ENCODE peak calls at places on chromosomes 11 and 22, in six cellular contexts. O is IMR-90, L is neuronal stem cell, M is mesenchymal stem cell, Y is H1, J is trophoblast cell. K is an unnamed sample.

GRCh38 chr11:96338910-96339703 is 3.9 kb downstream of the MAML2 start:
- DNase-seq in O (peak), L (no peak), J (peak), M (peak), Y (no peak), K (peak)

GRCh38 chr11:70158201-70158600 is 44.9 kb upstream of the FADD start:
- DNase-seq in J (no peak), L (no peak), Y (peak), O (peak), M (peak), K (peak)

GRCh38 chr11:125128450-125128849 is 17.0 kb upstream of the TMEM218 start:
- DNase-seq in J (no peak), Y (no peak), L (no peak), O (peak), M (peak), K (no peak)

GRCh38 chr11:96061094-96061493 is 137.2 kb upstream of the MTMR2 start:
- DNase-seq in O (no peak), J (no peak), Y (no peak), M (peak), L (no peak), K (no peak)

GRCh38 chr22:50708996-50709395 is 29.0 kb upstream of the ACR start:
- DNase-seq in L (no peak), O (no peak), Y (no peak), J (no peak), M (no peak), K (no peak)

GRCh38 chr11:132943325-132943736 is 589.0 kb downstream of the OPCML start:
- DNase-seq in J (no peak), O (no peak), L (peak), Y (no peak), M (peak), K (no peak)

GRCh38 chr22:35631597-35631996 is 14.5 kb upstream of the MB start:
- DNase-seq in M (no peak), O (no peak), Y (peak), J (peak), L (no peak), K (peak)

GRCh38 chr11:118281284-118281683 is 17.2 kb upstream of the MPZL2 start:
- DNase-seq in L (no peak), Y (no peak), J (no peak), M (no peak), O (no peak), K (no peak)

GRCh38 chr11:134254433-134254832 is 1.1 kb downstream of the ACAD8 start:
- DNase-seq in Y (no peak), J (no peak), L (no peak), M (no peak), O (no peak), K (no peak)

GRCh38 chr11:120522736-120523135 is 11.2 kb downstream of the GRIK4 start:
- DNase-seq in O (no peak), J (no peak), Y (no peak), L (no peak), M (no peak), K (no peak)

GRCh38 chr11:123742334-123742733 is 874 bp upstream of the ZNF202 start:
- DNase-seq in L (peak), Y (no peak), M (no peak), J (no peak), O (no peak), K (peak)

GRCh38 chr11:93291146-93291545 is 39.4 kb upstream of the DEUP1 start:
- DNase-seq in O (no peak), M (no peak), Y (no peak), L (no peak), J (peak), K (peak)

GRCh38 chr11:103949781-103950180 is 86.7 kb upstream of the DDI1 start:
- DNase-seq in Y (no peak), O (peak), L (no peak), M (peak), J (no peak), K (no peak)

GRCh38 chr11:113896156-113896879 is 8.3 kb upstream of the HTR3B start:
- DNase-seq in J (no peak), Y (no peak), M (peak), L (no peak), O (peak), K (peak)

GRCh38 chr11:45152740-45153595 is 6.5 kb downstream of the PRDM11 start:
- DNase-seq in L (no peak), Y (no peak), J (no peak), O (no peak), M (no peak), K (no peak)

GRCh38 chr11:113387605-113388211 is at the start of gene ANKK1:
- DNase-seq in O (no peak), M (no peak), J (peak), Y (peak), L (peak), K (peak)

GRCh38 chr11:9797300-9797699 is 133.4 kb downstream of the SWAP70 start:
- DNase-seq in J (no peak), M (no peak), Y (no peak), O (no peak), L (no peak), K (no peak)

GRCh38 chr11:107849791-107850190 is 8.8 kb downstream of the SLC35F2 start:
- DNase-seq in J (peak), L (no peak), M (no peak), Y (no peak), O (no peak), K (no peak)

GRCh38 chr22:49008682-49009235 is 818.9 kb downstream of the BRD1 start:
- DNase-seq in J (no peak), L (no peak), O (no peak), Y (no peak), M (no peak), K (no peak)

GRCh38 chr11:125926682-125927081 is 19.2 kb upstream of the VSIG10L2 start:
- DNase-seq in J (no peak), Y (no peak), O (no peak), M (no peak), L (no peak), K (no peak)

GRCh38 chr11:14644396-14645246 is 1.0 kb downstream of the PDE3B start:
- DNase-seq in Y (no peak), L (peak), M (peak), O (no peak), J (peak), K (peak)

GRCh38 chr11:73414977-73415492 is 38.8 kb downstream of the RELT start:
- DNase-seq in Y (no peak), L (no peak), J (no peak), M (peak), O (peak), K (no peak)

GRCh38 chr11:69397732-69398131 is 83.7 kb upstream of the LINC01488 start:
- DNase-seq in J (no peak), Y (no peak), O (no peak), L (no peak), M (no peak), K (no peak)

GRCh38 chr22:37482244-37482643 is 3.9 kb downstream of the MFNG start:
- DNase-seq in L (no peak), Y (no peak), J (no peak), M (no peak), O (peak), K (no peak)

GRCh38 chr11:69841170-69841858 is 22.1 kb upstream of the FGF3 start:
- DNase-seq in Y (no peak), M (no peak), L (no peak), O (no peak), J (no peak), K (no peak)

GRCh38 chr11:28581286-28582242 is 473.4 kb downstream of the METTL15 start:
- DNase-seq in Y (no peak), M (peak), L (no peak), O (peak), J (peak), K (peak)

GRCh38 chr11:84886344-84886743 is 740.8 kb downstream of the DLG2 start:
- DNase-seq in O (peak), J (no peak), M (no peak), L (no peak), Y (no peak), K (no peak)

GRCh38 chr22:37284807-37285355 is 2.6 kb downstream of the CYTH4 start:
- DNase-seq in L (no peak), J (peak), M (peak), O (no peak), Y (no peak), K (no peak)

GRCh38 chr11:41281131-41281742 is 178.2 kb downstream of the LRRC4C start:
- DNase-seq in J (no peak), M (peak), O (no peak), L (no peak), Y (no peak), K (peak)

GRCh38 chr11:110185599-110185998 is 92.4 kb downstream of the ZC3H12C start:
- DNase-seq in L (no peak), Y (no peak), M (no peak), J (no peak), O (no peak), K (no peak)

GRCh38 chr22:19811211-19811621 is 43.5 kb downstream of the GNB1L start:
- DNase-seq in O (no peak), M (no peak), Y (no peak), L (no peak), J (no peak), K (no peak)

GRCh38 chr11:82398300-82398815 is 335.3 kb downstream of the FAM181B start:
- DNase-seq in Y (no peak), M (no peak), O (no peak), L (no peak), J (peak), K (no peak)

GRCh38 chr11:65776196-65776595 is 4.6 kb downstream of the AP5B1 start:
- DNase-seq in O (peak), M (peak), J (peak), Y (no peak), L (no peak), K (no peak)

GRCh38 chr11:19279455-19279854 is 38.7 kb upstream of the E2F8 start:
- DNase-seq in O (no peak), L (no peak), J (no peak), Y (no peak), M (no peak), K (peak)

DNA sequence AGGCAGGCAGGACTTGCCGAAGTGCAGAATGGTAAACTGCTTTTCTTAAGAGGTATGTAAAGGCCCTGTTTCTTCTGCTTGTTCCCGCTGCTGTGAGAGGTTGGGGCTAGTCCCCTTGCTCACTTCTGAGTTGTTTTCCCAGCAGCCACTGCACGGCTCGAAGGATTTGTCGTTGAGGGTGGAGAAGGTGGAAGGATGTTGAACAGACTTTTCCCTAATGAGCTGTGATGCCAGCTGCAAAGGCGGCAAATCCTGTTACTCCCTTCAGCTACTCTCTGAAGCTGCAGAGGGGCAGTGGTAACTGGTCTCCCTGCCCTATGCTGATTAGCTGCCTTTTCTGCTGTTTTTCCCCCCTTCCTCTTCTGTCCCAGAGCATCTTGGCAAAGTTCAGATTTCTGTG is 90.4 kb upstream of the SLC25A18 start:
- DNase-seq in L (peak), O (no peak), J (no peak), Y (no peak), M (no peak), K (peak)
- H3K4me3 ChIP-seq in L (peak), O (no peak), J (no peak), Y (no peak), M (no peak), K (no peak)

GRCh38 chr11:106524446-106524845 is 447.0 kb downstream of the AASDHPPT start:
- DNase-seq in Y (no peak), L (no peak), O (no peak), J (no peak), M (no peak), K (no peak)
- H2BK120ac ChIP-seq in Y (no peak), L (no peak), O (no peak), J (no peak), M (no peak), K (no peak)

GRCh38 chr11:3838504-3838903 is 2.3 kb downstream of the RHOG start:
- DNase-seq in J (no peak), Y (no peak), O (no peak), M (no peak), L (no peak), K (no peak)
- H3K4me3 ChIP-seq in J (no peak), Y (no peak), O (no peak), M (no peak), L (no peak), K (no peak)

GRCh38 chr11:131885371-131885770 is 515.0 kb downstream of the NTM start:
- DNase-seq in M (no peak), L (no peak), O (no peak), J (no peak), Y (no peak), K (no peak)

GRCh38 chr11:131886201-131886600 is 515.8 kb downstream of the NTM start:
- DNase-seq in L (no peak), M (no peak), Y (no peak), O (no peak), J (no peak), K (no peak)

GRCh38 chr11:131889146-131889577 is 518.7 kb downstream of the NTM start:
- DNase-seq in L (no peak), O (peak), M (peak), J (peak), Y (no peak), K (peak)

GRCh38 chr11:131889760-131890620 is 519.6 kb downstream of the NTM start:
- DNase-seq in Y (no peak), M (peak), J (no peak), O (peak), L (no peak), K (peak)

GRCh38 chr11:131888230-131888826 is 517.9 kb downstream of the NTM start:
- DNase-seq in L (no peak), Y (no peak), M (peak), J (peak), O (peak), K (no peak)
- H2BK120ac ChIP-seq in L (no peak), Y (no peak), M (peak), J (no peak), O (peak), K (no peak)

GRCh38 chr11:119322360-119322739 is 5.4 kb upstream of the MCAM start:
- DNase-seq in M (peak), J (no peak), Y (no peak), O (no peak), L (no peak), K (no peak)
- H3K4me3 ChIP-seq in M (no peak), J (no peak), Y (no peak), O (no peak), L (no peak), K (no peak)

DNA sequence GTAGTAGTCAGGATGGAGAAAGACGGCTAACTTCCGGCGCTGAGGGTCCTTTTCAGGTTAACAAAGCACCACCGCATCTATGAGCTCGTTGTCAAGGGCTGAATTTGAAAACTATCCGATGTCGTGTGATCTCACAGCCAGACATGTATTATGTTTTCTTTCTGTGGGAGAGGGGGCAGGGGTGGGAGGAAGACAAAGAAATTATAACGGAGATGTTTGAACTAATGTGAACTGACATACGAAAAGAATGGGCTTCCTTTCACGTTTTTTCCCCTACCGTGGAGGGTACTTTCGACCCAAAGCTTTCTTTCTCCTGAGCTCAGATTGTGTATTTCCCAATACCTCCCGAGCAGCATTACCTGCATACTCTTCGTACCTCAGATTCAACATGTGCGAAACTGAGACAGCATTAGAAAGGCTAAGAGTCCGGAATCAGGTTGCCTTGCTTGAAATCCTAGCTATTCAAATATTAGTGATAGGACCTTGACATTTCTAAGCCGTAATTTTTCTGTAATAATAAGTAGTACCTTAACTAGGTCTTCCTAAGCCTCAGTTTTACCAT is 696 bp upstream of the PAK1 start:
- DNase-seq in O (no peak), Y (no peak), L (no peak), J (peak), M (no peak), K (no peak)
- H2BK120ac ChIP-seq in O (peak), Y (no peak), L (no peak), J (peak), M (no peak), K (no peak)

K was measured in mesendoderm.